ENCODE peak calls at places on chromosomes 6 and 20, in five cellular contexts. A, F, S, V and U are unnamed samples.

GRCh38 chr20:37378785-37379598 is 33.1 kb downstream of the SRC start:
- DNase-seq in A (no peak), F (no peak), S (peak; percentile 79), V (no peak), U (peak; percentile 68)

GRCh38 chr6:72530152-72530551 is 91.7 kb upstream of the KCNQ5 start:
- DNase-seq in A (no peak), F (no peak), S (no peak), V (no peak), U (no peak)

GRCh38 chr6:10837692-10837996 is 695 bp downstream of the MAK start:
- DNase-seq in A (no peak), F (no peak), S (no peak), V (peak; percentile 28), U (no peak)

GRCh38 chr20:12597491-12597890 is 411.3 kb upstream of the SPTLC3 start:
- DNase-seq in A (no peak), F (no peak), S (no peak), V (no peak), U (no peak)

GRCh38 chr6:167579786-167580370 is 246.8 kb upstream of the AFDN start:
- DNase-seq in A (no peak), F (no peak), S (no peak), V (no peak), U (no peak)

GRCh38 chr6:116969211-116969863 is 92.3 kb downstream of the RFX6 start:
- DNase-seq in A (no peak), F (no peak), S (no peak), V (peak; percentile 41), U (no peak)

GRCh38 chr20:37511605-37512275 is 9.3 kb upstream of the NNAT start:
- DNase-seq in A (no peak), F (no peak), S (no peak), V (no peak), U (peak; percentile 36)

GRCh38 chr20:45070932-45071632 is 29.8 kb downstream of the KCNS1 start:
- DNase-seq in A (no peak), F (no peak), S (no peak), V (no peak), U (no peak)

GRCh38 chr6:165820934-165821333 is 157.9 kb upstream of the PDE10A start:
- DNase-seq in A (no peak), F (no peak), S (no peak), V (no peak), U (no peak)

GRCh38 chr20:22904411-22904810 is 130.7 kb upstream of the SSTR4 start:
- DNase-seq in A (no peak), F (no peak), S (no peak), V (no peak), U (no peak)

GRCh38 chr6:135537782-135538301 is 40.3 kb upstream of the AHI1 start:
- DNase-seq in A (no peak), F (no peak), S (no peak), V (no peak), U (no peak)

GRCh38 chr20:60650087-60650486 is 602.0 kb upstream of the CDH4 start:
- DNase-seq in A (no peak), F (no peak), S (no peak), V (no peak), U (no peak)

GRCh38 chr6:154605207-154605877 is 94.9 kb upstream of the CNKSR3 start:
- DNase-seq in A (no peak), F (no peak), S (no peak), V (peak; percentile 37), U (no peak)

GRCh38 chr6:29200767-29201662 is 30.3 kb downstream of the OR2J2 start:
- DNase-seq in A (no peak), F (no peak), S (peak; percentile 71), V (no peak), U (no peak)

GRCh38 chr6:170137176-170137891 is 153.5 kb downstream of the DLL1 start:
- DNase-seq in A (no peak), F (peak; percentile 16), S (no peak), V (no peak), U (peak; percentile 72)

GRCh38 chr6:139655783-139656705 is 281.6 kb upstream of the CITED2 start:
- DNase-seq in A (no peak), F (no peak), S (no peak), V (no peak), U (no peak)

GRCh38 chr6:107600111-107600510 is 110.2 kb downstream of the SOBP start:
- DNase-seq in A (no peak), F (no peak), S (no peak), V (no peak), U (no peak)

GRCh38 chr20:49682798-49683197 is 30.9 kb downstream of the B4GALT5 start:
- DNase-seq in A (no peak), F (no peak), S (no peak), V (no peak), U (no peak)

GRCh38 chr6:157561037-157561790 is 180.2 kb downstream of the ZDHHC14 start:
- DNase-seq in A (no peak), F (no peak), S (no peak), V (peak; percentile 46), U (no peak)

GRCh38 chr20:10842116-10842515 is 168.3 kb upstream of the JAG1 start:
- DNase-seq in A (no peak), F (no peak), S (no peak), V (no peak), U (no peak)

GRCh38 chr20:32902456-32903420 is 44.0 kb downstream of the EFCAB8 start:
- DNase-seq in A (peak; percentile 48), F (no peak), S (peak; percentile 90), V (peak; percentile 80), U (peak; percentile 74)

GRCh38 chr6:65123516-65123915 is 583.5 kb downstream of the EYS start:
- DNase-seq in A (no peak), F (no peak), S (no peak), V (no peak), U (no peak)